ENCODE peak calls at places on chromosome 5, in four cellular contexts. L is IMR-90, D is K562, F is GM12878. J is an unnamed sample.

GRCh38 chr5:71922584-71923106 is 184.6 kb upstream of the MAP1B start:
- DNase-seq in D (no peak), F (no peak), L (peak), J (peak)

GRCh38 chr5:134935711-134936602 is 31.0 kb downstream of the PCBD2 start:
- DNase-seq in L (no peak), D (no peak), F (no peak), J (peak)

GRCh38 chr5:39696672-39697398 is 272.1 kb upstream of the DAB2 start:
- DNase-seq in L (no peak), F (no peak), D (no peak), J (no peak)

GRCh38 chr5:57221049-57221568 is 47.2 kb downstream of the GPBP1 start:
- DNase-seq in F (peak), L (peak), D (peak), J (peak)

GRCh38 chr5:172187118-172188032 is 649 bp downstream of the STK10 start:
- DNase-seq in F (no peak), D (peak), L (peak), J (peak)

GRCh38 chr5:38162625-38163024 is 95.7 kb upstream of the EGFLAM start:
- DNase-seq in L (peak), F (no peak), D (no peak), J (no peak)

GRCh38 chr5:157473383-157474370 is 13.7 kb downstream of the NIPAL4 start:
- DNase-seq in L (peak), D (no peak), F (no peak), J (no peak)

GRCh38 chr5:16807475-16807874 is 128.6 kb downstream of the MYO10 start:
- DNase-seq in D (no peak), L (no peak), F (no peak), J (no peak)

GRCh38 chr5:179344301-179345178 is 721 bp downstream of the ADAMTS2 start:
- DNase-seq in D (no peak), L (peak), F (no peak), J (no peak)

GRCh38 chr5:54215233-54215736 is 95.1 kb downstream of the ARL15 start:
- DNase-seq in D (no peak), L (no peak), F (no peak), J (no peak)

GRCh38 chr5:51960617-51961115 is 577.4 kb downstream of the ISL1 start:
- DNase-seq in L (no peak), D (no peak), F (no peak), J (peak)

GRCh38 chr5:10678236-10678635 is 82.8 kb downstream of the DAP start:
- DNase-seq in L (no peak), F (no peak), D (no peak), J (no peak)

GRCh38 chr5:81549123-81549522 is 155.2 kb upstream of the ACOT12 start:
- DNase-seq in D (no peak), L (no peak), F (no peak), J (no peak)

GRCh38 chr5:173435543-173435942 is 107.3 kb upstream of the STC2 start:
- DNase-seq in L (no peak), F (no peak), D (no peak), J (no peak)

GRCh38 chr5:133382661-133383579 is 229.4 kb downstream of the FSTL4 start:
- DNase-seq in F (no peak), D (no peak), L (no peak), J (no peak)

GRCh38 chr5:10513501-10514442 is 50.1 kb upstream of the ANKRD33B start:
- DNase-seq in F (no peak), L (peak), D (no peak), J (peak)

GRCh38 chr5:51829691-51830090 is 446.4 kb downstream of the ISL1 start:
- DNase-seq in L (no peak), F (no peak), D (no peak), J (peak)

GRCh38 chr5:177429248-177430045 is 3.0 kb downstream of the GRK6 start:
- DNase-seq in L (no peak), D (peak), F (peak), J (no peak)

GRCh38 chr5:79025054-79025465 is 40.0 kb upstream of the ARSB start:
- DNase-seq in D (peak), L (peak), F (no peak), J (peak)

GRCh38 chr5:134003064-134003956 is 1.5 kb downstream of the VDAC1 start:
- DNase-seq in L (no peak), F (no peak), D (no peak), J (no peak)

GRCh38 chr5:102617857-102618187 is 119.0 kb upstream of the SLCO6A1 start:
- DNase-seq in D (no peak), F (no peak), L (no peak), J (no peak)

GRCh38 chr5:110371725-110372041 is 354.8 kb downstream of the TMEM232 start:
- DNase-seq in L (no peak), F (peak), D (no peak), J (no peak)

GRCh38 chr5:168529361-168530234 is 493 bp downstream of the FBLL1 start:
- DNase-seq in L (no peak), F (no peak), D (no peak), J (no peak)

GRCh38 chr5:132272341-132273210 is 15.1 kb downstream of the PDLIM4 start:
- DNase-seq in D (peak), L (peak), F (no peak), J (peak)

GRCh38 chr5:145991044-145991575 is 54.7 kb downstream of the SH3RF2 start:
- DNase-seq in F (no peak), D (no peak), L (peak), J (no peak)

GRCh38 chr5:80982093-80982492 is 21.9 kb downstream of the RASGRF2 start:
- DNase-seq in D (no peak), L (no peak), F (no peak), J (no peak)

GRCh38 chr5:55231029-55231475 is 2.4 kb downstream of the CCNO start:
- DNase-seq in D (no peak), L (peak), F (no peak), J (no peak)

GRCh38 chr5:57499262-57500050 is 16.8 kb upstream of the ACTBL2 start:
- DNase-seq in L (peak), D (peak), F (peak), J (peak)

GRCh38 chr5:79759848-79760247 is 70.2 kb downstream of the CMYA5 start:
- DNase-seq in F (no peak), D (no peak), L (no peak), J (no peak)

GRCh38 chr5:77413049-77413448 is 79.1 kb downstream of the WDR41 start:
- DNase-seq in L (no peak), F (no peak), D (no peak), J (no peak)

GRCh38 chr5:52799358-52799982 is 11.8 kb downstream of the ITGA1 start:
- DNase-seq in D (peak), L (peak), F (no peak), J (peak)

GRCh38 chr5:15791859-15792258 is 291.9 kb downstream of the FBXL7 start:
- DNase-seq in F (no peak), D (no peak), L (peak), J (no peak)

GRCh38 chr5:138655530-138656245 is 80.5 kb upstream of the HSPA9 start:
- DNase-seq in D (no peak), L (no peak), F (no peak), J (peak)

GRCh38 chr5:180810210-180811011 is 7.8 kb upstream of the MGAT1 start:
- DNase-seq in F (peak), D (peak), L (peak), J (peak)

GRCh38 chr5:173480896-173481295 is 135.6 kb downstream of the BOD1 start:
- DNase-seq in D (no peak), L (no peak), F (no peak), J (no peak)

GRCh38 chr5:159097461-159098284 is 2.0 kb downstream of the EBF1 start:
- DNase-seq in D (no peak), F (no peak), L (peak), J (no peak)

GRCh38 chr5:164012376-164012775 is 507.0 kb downstream of the MAT2B start:
- DNase-seq in D (no peak), F (no peak), L (peak), J (peak)

GRCh38 chr5:6181147-6181729 is 197.1 kb downstream of the MED10 start:
- DNase-seq in F (no peak), L (no peak), D (no peak), J (no peak)

GRCh38 chr5:159135896-159136531 is 36.3 kb upstream of the EBF1 start:
- DNase-seq in L (peak), F (no peak), D (no peak), J (peak)

GRCh38 chr5:95780597-95780996 is 41.9 kb downstream of the GLRX start:
- DNase-seq in D (no peak), L (no peak), F (no peak), J (no peak)
- TF ChIP-seq FOS in D (no peak), L (no peak), F (no peak), J (no peak)

GRCh38 chr5:113186061-113186460 is 209.5 kb downstream of the DCP2 start:
- DNase-seq in L (no peak), F (no peak), D (no peak), J (no peak)

GRCh38 chr5:113188454-113188853 is 211.9 kb downstream of the DCP2 start:
- DNase-seq in L (no peak), F (no peak), D (no peak), J (no peak)

GRCh38 chr5:113190347-113190746 is 213.7 kb downstream of the DCP2 start:
- DNase-seq in L (peak), D (no peak), F (no peak), J (no peak)

GRCh38 chr5:113189291-113189690 is 212.7 kb downstream of the DCP2 start:
- DNase-seq in F (no peak), L (no peak), D (no peak), J (no peak)

DNA sequence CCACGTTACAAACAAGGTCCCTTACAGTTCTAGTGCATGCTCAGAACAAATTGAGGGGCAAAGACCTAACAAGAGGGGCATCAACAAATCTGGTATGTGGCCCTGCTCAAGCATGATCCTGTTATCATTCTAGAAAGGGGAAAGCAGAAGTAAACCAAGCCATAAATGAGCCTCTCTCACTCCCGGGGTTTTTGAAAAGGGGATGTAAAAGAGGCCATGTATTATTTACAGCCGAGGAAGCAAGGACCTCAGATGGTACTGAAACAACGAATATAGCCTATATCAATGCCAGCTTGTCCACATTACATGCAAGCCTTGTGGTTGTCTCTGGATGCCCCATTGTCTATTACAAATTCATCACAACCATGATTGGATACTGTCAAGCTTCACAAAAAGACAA is 211.3 kb downstream of the DCP2 start:
- DNase-seq in F (no peak), D (no peak), L (no peak), J (no peak)
- TF ChIP-seq FOS in F (no peak), D (no peak), L (no peak), J (no peak)

DNA sequence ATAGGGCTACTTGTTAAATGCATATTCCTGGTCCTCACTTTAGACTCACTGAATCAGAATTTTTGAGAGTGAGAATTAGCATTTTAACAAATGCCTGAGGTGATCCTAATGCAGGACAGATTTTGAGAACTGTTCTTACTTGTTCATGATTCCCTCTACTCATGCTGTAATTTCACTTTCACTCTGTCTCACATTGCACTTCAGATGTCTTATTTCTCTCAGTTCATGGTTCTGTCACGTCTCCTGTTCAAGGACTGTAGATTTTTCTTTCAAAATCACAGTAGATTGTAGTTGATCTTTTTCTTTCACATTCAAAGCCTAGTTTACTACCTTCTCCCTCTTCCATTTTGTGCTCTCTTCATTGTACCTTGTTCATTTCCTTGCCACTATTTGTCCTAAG is 54.3 kb downstream of the ADGRV1 start:
- DNase-seq in D (peak), F (peak), L (no peak), J (no peak)
- TF ChIP-seq FOS in D (no peak), F (no peak), L (no peak), J (no peak)

GRCh38 chr5:905139-905642 is 12.5 kb downstream of the TRIP13 start:
- DNase-seq in L (no peak), D (no peak), F (no peak), J (no peak)
- TF ChIP-seq FOS in L (no peak), D (no peak), F (no peak), J (no peak)

DNA sequence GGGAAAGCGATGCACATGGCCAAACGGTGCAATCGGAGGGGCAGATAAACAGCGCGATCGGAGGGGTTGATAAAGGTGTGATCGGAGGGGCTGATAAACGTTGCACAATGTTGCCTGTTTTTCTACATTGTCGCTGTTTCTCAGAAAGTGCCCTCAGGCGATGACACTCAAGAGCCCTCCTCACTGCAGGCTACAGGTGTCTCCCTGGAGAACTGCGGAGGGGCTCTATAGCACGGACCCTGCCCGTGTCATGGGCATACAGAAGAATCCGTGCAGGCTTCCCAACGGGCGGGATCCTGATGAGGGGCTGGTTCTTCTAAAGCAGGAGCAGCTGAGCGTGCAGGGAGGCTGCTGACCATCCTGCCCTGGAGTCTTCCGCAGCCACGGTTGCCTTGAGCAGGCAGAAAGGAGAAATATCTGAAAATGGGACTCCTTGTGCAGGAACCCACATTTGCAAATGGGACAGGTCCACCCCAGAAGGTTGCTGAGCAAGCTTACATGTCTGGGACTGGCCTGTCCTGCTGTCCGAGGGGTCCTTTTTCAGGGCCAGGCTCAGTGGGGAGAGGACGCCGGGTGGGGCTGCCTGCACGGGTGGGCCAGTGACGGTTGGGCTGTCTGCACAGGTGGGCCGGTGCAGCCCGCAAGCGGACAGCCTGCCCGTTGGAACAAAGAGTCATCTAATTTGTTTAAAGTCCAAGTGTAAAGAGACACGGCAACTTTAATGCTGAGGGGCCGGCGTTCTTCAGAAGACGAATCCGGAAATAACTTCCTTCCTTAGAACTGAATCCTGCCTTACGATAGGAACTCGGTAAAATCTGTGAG is 25.2 kb upstream of the LPCAT1 start:
- DNase-seq in D (no peak), F (no peak), L (no peak), J (no peak)
- TF ChIP-seq FOS in D (no peak), F (no peak), L (no peak), J (no peak)

DNA sequence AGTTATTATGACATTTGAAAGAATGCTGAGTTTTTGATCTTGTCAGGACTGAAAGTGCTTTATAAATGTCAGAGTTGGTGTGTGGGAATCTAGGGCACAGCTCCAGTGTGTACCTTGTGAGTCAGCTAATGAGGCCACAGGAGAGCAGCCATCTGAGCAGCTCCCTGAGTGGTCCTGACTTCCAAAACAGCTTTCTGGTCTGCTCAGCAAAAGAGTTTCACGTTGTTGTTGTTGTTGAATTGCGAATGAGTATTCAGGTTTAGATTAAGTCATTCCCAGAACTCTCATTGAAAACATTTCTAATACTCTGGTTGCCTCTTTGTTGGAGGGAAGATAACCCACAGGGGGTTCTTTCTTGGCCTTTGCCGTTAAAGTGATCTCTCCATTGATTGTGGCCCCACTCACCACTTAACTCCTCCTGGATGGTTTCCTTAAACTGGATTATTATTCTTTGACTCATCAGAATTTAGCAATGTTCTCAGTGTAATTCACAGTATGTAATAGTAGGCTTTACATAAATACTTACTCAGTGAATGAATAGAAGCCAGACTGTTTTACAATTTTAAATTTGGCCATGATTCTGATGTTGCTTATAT is 125.1 kb upstream of the SGCD start:
- DNase-seq in F (no peak), L (peak), D (no peak), J (no peak)
- TF ChIP-seq FOS in F (no peak), L (no peak), D (no peak), J (no peak)

DNA sequence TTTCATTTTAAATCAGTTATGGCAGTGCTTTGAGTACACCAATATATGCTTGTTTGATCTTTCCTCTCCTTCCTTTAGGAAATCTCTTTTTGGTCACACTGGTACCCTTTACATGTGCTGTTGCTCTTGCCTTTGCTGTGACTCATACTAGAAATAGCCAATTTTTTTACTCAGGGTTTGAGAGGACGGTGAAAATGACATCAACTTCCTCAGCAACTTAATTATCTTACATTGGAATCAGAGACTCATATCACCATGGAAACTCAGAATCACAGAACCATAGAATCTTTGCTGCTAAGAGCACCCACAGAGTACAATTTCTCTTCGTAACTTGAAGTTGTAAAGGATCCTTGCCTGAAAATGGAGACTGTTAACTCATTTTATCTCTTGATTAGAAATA is 13.8 kb upstream of the ZNF300 start:
- DNase-seq in D (no peak), L (peak), F (no peak), J (peak)
- TF ChIP-seq FOS in D (no peak), L (no peak), F (no peak), J (peak)

DNA sequence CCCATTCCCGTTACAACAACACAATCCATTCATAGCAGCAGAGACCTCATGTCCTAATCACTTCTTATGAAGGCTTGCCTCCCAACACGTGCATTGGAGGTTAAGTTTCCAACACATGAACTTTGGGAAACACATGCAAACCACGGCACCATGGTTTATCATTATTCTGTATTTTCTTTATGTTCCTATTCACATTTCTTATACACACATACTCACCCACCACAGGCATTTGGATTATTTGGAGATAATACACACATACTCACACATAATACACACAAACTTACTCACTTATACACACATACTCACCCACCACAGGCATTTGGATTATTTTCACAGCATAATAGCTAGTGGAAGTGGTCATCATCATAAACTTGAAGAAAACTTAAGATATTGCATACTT is 75.6 kb downstream of the C7 start:
- DNase-seq in L (peak), D (no peak), F (no peak), J (no peak)
- TF ChIP-seq FOS in L (peak), D (no peak), F (no peak), J (no peak)

DNA sequence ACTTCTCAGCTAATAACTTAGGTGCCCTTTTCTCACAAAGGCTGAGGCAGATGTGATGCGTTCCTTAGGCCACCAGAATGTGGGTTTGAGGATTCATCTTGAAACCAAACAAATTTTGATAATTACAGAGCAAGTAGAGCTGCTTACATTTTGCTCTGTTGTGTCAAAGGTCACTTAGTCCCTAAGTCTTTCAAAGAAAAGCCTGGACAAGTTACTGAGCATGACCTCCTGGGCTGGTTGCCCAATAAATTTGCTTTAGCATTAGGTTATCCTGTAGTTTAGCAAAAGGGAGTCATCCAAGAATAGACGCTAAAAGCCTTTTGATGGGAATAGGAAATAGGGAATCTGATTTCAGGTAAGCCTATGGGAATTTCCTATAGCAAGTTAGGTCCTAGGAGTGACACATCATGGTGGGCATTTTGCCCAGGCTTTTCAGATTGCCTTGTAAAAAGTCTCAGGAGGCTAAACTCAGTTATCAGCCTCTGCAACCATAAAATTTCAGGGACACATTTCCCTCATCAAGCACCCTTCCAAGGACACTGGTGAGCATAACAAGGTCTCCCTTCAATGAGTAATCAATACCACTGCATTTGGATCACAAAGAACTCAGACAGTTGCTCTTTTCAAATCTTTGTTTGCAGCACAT is 67.5 kb upstream of the RANBP3L start:
- DNase-seq in F (no peak), L (peak), D (no peak), J (no peak)
- TF ChIP-seq FOS in F (no peak), L (no peak), D (no peak), J (no peak)

J was measured in endothelial cell of umbilical vein.